ENCODE peak calls at places on chromosomes 16 and 17, in four cellular contexts. One of them, this sample, is unnamed.

GRCh38 chr16:11524098-11524760 is 62.5 kb downstream of the LITAF start:
- DNase-seq in hippocampal formation: no peak
- DNase-seq in esophagus muscularis mucosa: no peak
- DNase-seq in stimulated activated CD8-positive, alpha-beta memory T cell treated with anti-CD3 and anti-CD28 coated beads, Interleukin-4, amount 100 ng/mL, for 48 hours: no peak
- DNase-seq in this sample: no peak

GRCh38 chr17:58710948-58711552 is 18.6 kb downstream of the RAD51C start:
- DNase-seq in hippocampal formation: peak
- DNase-seq in esophagus muscularis mucosa: no peak
- DNase-seq in stimulated activated CD8-positive, alpha-beta memory T cell treated with anti-CD3 and anti-CD28 coated beads, Interleukin-4, amount 100 ng/mL, for 48 hours: peak
- DNase-seq in this sample: peak

GRCh38 chr16:12268602-12269001 is 292.1 kb downstream of the SNX29 start:
- DNase-seq in hippocampal formation: no peak
- DNase-seq in esophagus muscularis mucosa: no peak
- DNase-seq in stimulated activated CD8-positive, alpha-beta memory T cell treated with anti-CD3 and anti-CD28 coated beads, Interleukin-4, amount 100 ng/mL, for 48 hours: no peak
- DNase-seq in this sample: no peak

GRCh38 chr16:70396209-70396904 is 42.5 kb downstream of the ST3GAL2 start:
- DNase-seq in hippocampal formation: no peak
- DNase-seq in esophagus muscularis mucosa: no peak
- DNase-seq in stimulated activated CD8-positive, alpha-beta memory T cell treated with anti-CD3 and anti-CD28 coated beads, Interleukin-4, amount 100 ng/mL, for 48 hours: no peak
- DNase-seq in this sample: no peak

GRCh38 chr16:85301171-85301690 is 189.0 kb upstream of the CIBAR2 start:
- DNase-seq in hippocampal formation: no peak
- DNase-seq in esophagus muscularis mucosa: no peak
- DNase-seq in stimulated activated CD8-positive, alpha-beta memory T cell treated with anti-CD3 and anti-CD28 coated beads, Interleukin-4, amount 100 ng/mL, for 48 hours: no peak
- DNase-seq in this sample: no peak

GRCh38 chr16:66457888-66458287 is 30.8 kb downstream of the BEAN1 start:
- DNase-seq in hippocampal formation: no peak
- DNase-seq in esophagus muscularis mucosa: no peak
- DNase-seq in stimulated activated CD8-positive, alpha-beta memory T cell treated with anti-CD3 and anti-CD28 coated beads, Interleukin-4, amount 100 ng/mL, for 48 hours: no peak
- DNase-seq in this sample: no peak

GRCh38 chr16:58582133-58582532 is 47.5 kb downstream of the CNOT1 start:
- DNase-seq in hippocampal formation: no peak
- DNase-seq in esophagus muscularis mucosa: no peak
- DNase-seq in stimulated activated CD8-positive, alpha-beta memory T cell treated with anti-CD3 and anti-CD28 coated beads, Interleukin-4, amount 100 ng/mL, for 48 hours: no peak
- DNase-seq in this sample: no peak

GRCh38 chr17:17575360-17576251 is 15.9 kb downstream of the PEMT start:
- DNase-seq in hippocampal formation: no peak
- DNase-seq in esophagus muscularis mucosa: no peak
- DNase-seq in stimulated activated CD8-positive, alpha-beta memory T cell treated with anti-CD3 and anti-CD28 coated beads, Interleukin-4, amount 100 ng/mL, for 48 hours: no peak
- DNase-seq in this sample: no peak

GRCh38 chr17:58918879-58919278 is 163.2 kb downstream of the PPM1E start:
- DNase-seq in hippocampal formation: no peak
- DNase-seq in esophagus muscularis mucosa: no peak
- DNase-seq in stimulated activated CD8-positive, alpha-beta memory T cell treated with anti-CD3 and anti-CD28 coated beads, Interleukin-4, amount 100 ng/mL, for 48 hours: no peak
- DNase-seq in this sample: no peak

GRCh38 chr17:40490289-40490853 is 11.1 kb downstream of the TNS4 start:
- DNase-seq in hippocampal formation: peak
- DNase-seq in esophagus muscularis mucosa: no peak
- DNase-seq in stimulated activated CD8-positive, alpha-beta memory T cell treated with anti-CD3 and anti-CD28 coated beads, Interleukin-4, amount 100 ng/mL, for 48 hours: no peak
- DNase-seq in this sample: no peak

GRCh38 chr17:19726615-19727376 is 10.4 kb upstream of the SLC47A2 start:
- DNase-seq in hippocampal formation: no peak
- DNase-seq in esophagus muscularis mucosa: no peak
- DNase-seq in stimulated activated CD8-positive, alpha-beta memory T cell treated with anti-CD3 and anti-CD28 coated beads, Interleukin-4, amount 100 ng/mL, for 48 hours: no peak
- DNase-seq in this sample: no peak

GRCh38 chr17:57971572-57971971 is 16.4 kb upstream of the CUEDC1 start:
- DNase-seq in hippocampal formation: no peak
- DNase-seq in esophagus muscularis mucosa: peak
- DNase-seq in stimulated activated CD8-positive, alpha-beta memory T cell treated with anti-CD3 and anti-CD28 coated beads, Interleukin-4, amount 100 ng/mL, for 48 hours: no peak
- DNase-seq in this sample: no peak

GRCh38 chr17:45050680-45051059 is 762 bp downstream of the DCAKD start:
- DNase-seq in hippocampal formation: no peak
- DNase-seq in esophagus muscularis mucosa: no peak
- DNase-seq in stimulated activated CD8-positive, alpha-beta memory T cell treated with anti-CD3 and anti-CD28 coated beads, Interleukin-4, amount 100 ng/mL, for 48 hours: peak
- DNase-seq in this sample: no peak

GRCh38 chr17:74654742-74655141 is 31.2 kb upstream of the CD300E start:
- DNase-seq in hippocampal formation: no peak
- DNase-seq in esophagus muscularis mucosa: no peak
- DNase-seq in stimulated activated CD8-positive, alpha-beta memory T cell treated with anti-CD3 and anti-CD28 coated beads, Interleukin-4, amount 100 ng/mL, for 48 hours: no peak
- DNase-seq in this sample: no peak

GRCh38 chr17:11598274-11599221 is at the start of gene DNAH9:
- DNase-seq in hippocampal formation: peak
- DNase-seq in esophagus muscularis mucosa: peak
- DNase-seq in stimulated activated CD8-positive, alpha-beta memory T cell treated with anti-CD3 and anti-CD28 coated beads, Interleukin-4, amount 100 ng/mL, for 48 hours: peak
- DNase-seq in this sample: peak

GRCh38 chr17:47879028-47879585 is 16.9 kb upstream of the SP2 start:
- DNase-seq in hippocampal formation: no peak
- DNase-seq in esophagus muscularis mucosa: no peak
- DNase-seq in stimulated activated CD8-positive, alpha-beta memory T cell treated with anti-CD3 and anti-CD28 coated beads, Interleukin-4, amount 100 ng/mL, for 48 hours: peak
- DNase-seq in this sample: no peak

GRCh38 chr17:4945944-4946280 is 2.4 kb downstream of the PFN1 start:
- DNase-seq in hippocampal formation: no peak
- DNase-seq in esophagus muscularis mucosa: no peak
- DNase-seq in stimulated activated CD8-positive, alpha-beta memory T cell treated with anti-CD3 and anti-CD28 coated beads, Interleukin-4, amount 100 ng/mL, for 48 hours: no peak
- DNase-seq in this sample: no peak

This sample was measured in astrocyte of the cerebellum.